ENCODE peak calls at places on chromosomes 1 and 21, in five cellular contexts. R, G, Q, A and H are unnamed samples.

GRCh38 chr1:180234369-180235076 is 4.5 kb downstream of the LHX4 start:
- DNase-seq in G (no peak), R (no peak), A (peak; percentile 85), Q (no peak), H (no peak)

GRCh38 chr1:198391666-198392065 is 148.8 kb downstream of the ATP6V1G3 start:
- DNase-seq in A (no peak), R (no peak), Q (no peak), G (no peak), H (no peak)

GRCh38 chr21:44709426-44710293 is 1.7 kb downstream of the TSPEAR start:
- DNase-seq in Q (peak; percentile 7), A (peak; percentile 66), G (no peak), R (peak; percentile 86), H (no peak)

GRCh38 chr1:230611128-230611914 is 31.0 kb upstream of the COG2 start:
- DNase-seq in A (no peak), R (no peak), G (no peak), Q (no peak), H (no peak)

GRCh38 chr1:109932679-109933078 is 22.0 kb downstream of the CSF1 start:
- DNase-seq in A (peak; percentile 7), Q (no peak), R (no peak), G (no peak), H (no peak)

GRCh38 chr1:205569411-205570172 is 62.2 kb downstream of the ELK4 start:
- DNase-seq in Q (no peak), R (no peak), A (peak; percentile 72), G (no peak), H (no peak)

GRCh38 chr1:94654031-94654430 is 112.5 kb upstream of the F3 start:
- DNase-seq in A (no peak), G (no peak), Q (no peak), R (no peak), H (no peak)

GRCh38 chr1:182279724-182280506 is 111.7 kb downstream of the GLUL start:
- DNase-seq in Q (no peak), R (peak; percentile 42), A (peak; percentile 16), G (no peak), H (no peak)

GRCh38 chr1:32336963-32337675 is 1.1 kb upstream of the MARCKSL1 start:
- DNase-seq in Q (no peak), A (peak; percentile 52), R (no peak), G (no peak), H (peak; percentile 30)

GRCh38 chr21:17391811-17392340 is 121.0 kb upstream of the CXADR start:
- DNase-seq in R (peak; percentile 84), G (no peak), A (no peak), Q (no peak), H (no peak)

GRCh38 chr1:19616489-19616888 is 27.6 kb upstream of the NBL1 start:
- DNase-seq in A (no peak), Q (peak; percentile 28), G (no peak), R (no peak), H (no peak)

GRCh38 chr21:30880914-30881313 is 466 bp downstream of the KRTAP11-1 start:
- DNase-seq in Q (no peak), A (no peak), G (no peak), R (no peak), H (no peak)

GRCh38 chr21:14959343-14959742 is 105.5 kb downstream of the NRIP1 start:
- DNase-seq in G (no peak), R (no peak), Q (no peak), A (no peak), H (no peak)

GRCh38 chr1:201405484-201405831 is 6.3 kb upstream of the LAD1 start:
- DNase-seq in A (no peak), G (no peak), R (no peak), Q (no peak), H (no peak)

GRCh38 chr21:38819719-38820147 is 14.0 kb downstream of the ETS2 start:
- DNase-seq in R (no peak), G (no peak), A (no peak), Q (peak; percentile 67), H (no peak)

GRCh38 chr1:4425892-4426291 is 228.5 kb upstream of the AJAP1 start:
- DNase-seq in A (peak; percentile 94), R (no peak), Q (no peak), G (no peak), H (no peak)

GRCh38 chr1:11925938-11926292 is 312 bp downstream of the KIAA2013 start:
- DNase-seq in Q (peak; percentile 30), G (no peak), A (peak; percentile 63), R (no peak), H (no peak)

GRCh38 chr1:241771117-241771516 is 76.9 kb upstream of the EXO1 start:
- DNase-seq in Q (no peak), A (no peak), G (no peak), R (no peak), H (no peak)

GRCh38 chr1:99565606-99566289 is 80.2 kb upstream of the PALMD start:
- DNase-seq in A (no peak), G (no peak), R (no peak), Q (no peak), H (no peak)

GRCh38 chr1:66412689-66413088 is 121.3 kb upstream of the SGIP1 start:
- DNase-seq in A (no peak), G (no peak), Q (peak; percentile 59), R (no peak), H (no peak)

GRCh38 chr1:924619-925323 is 1.0 kb downstream of the SAMD11 start:
- DNase-seq in A (peak; percentile 91), Q (peak; percentile 67), R (peak; percentile 21), G (no peak), H (no peak)

GRCh38 chr1:1198423-1199140 is 7.8 kb downstream of the TNFRSF18 start:
- DNase-seq in G (no peak), R (no peak), A (peak; percentile 62), Q (no peak), H (no peak)

GRCh38 chr1:2786329-2787162 is 14.9 kb downstream of the TTC34 start:
- DNase-seq in A (peak; percentile 58), R (no peak), G (peak; percentile 62), Q (peak; percentile 7), H (peak; percentile 49)

GRCh38 chr1:231584117-231584516 is 42.5 kb upstream of the DISC1 start:
- DNase-seq in G (no peak), Q (peak; percentile 62), R (peak; percentile 62), A (no peak), H (no peak)

GRCh38 chr1:159943908-159944622 is 1.3 kb downstream of the IGSF9 start:
- DNase-seq in R (peak; percentile 71), Q (no peak), A (peak; percentile 54), G (no peak), H (no peak)

GRCh38 chr1:27358038-27358927 is 8.5 kb downstream of the MAP3K6 start:
- DNase-seq in A (peak; percentile 54), R (no peak), Q (no peak), G (no peak), H (no peak)

GRCh38 chr1:64861611-64862010 is 104.7 kb downstream of the JAK1 start:
- DNase-seq in Q (peak; percentile 55), A (peak; percentile 87), G (no peak), R (no peak), H (no peak)

GRCh38 chr1:36776949-36777348 is 257.4 kb downstream of the GRIK3 start:
- DNase-seq in G (no peak), R (no peak), A (no peak), Q (no peak), H (no peak)

GRCh38 chr1:56966698-56966999 is 834 bp upstream of the C8B start:
- DNase-seq in A (no peak), R (no peak), G (no peak), Q (no peak), H (no peak)

GRCh38 chr1:68183895-68184294 is 48.4 kb downstream of the WLS start:
- DNase-seq in A (no peak), G (no peak), R (no peak), Q (peak; percentile 43), H (no peak)

GRCh38 chr1:27522860-27523665 is 33.1 kb upstream of the WASF2 start:
- DNase-seq in A (peak; percentile 88), Q (no peak), R (peak; percentile 74), G (peak; percentile 24), H (peak; percentile 63)

GRCh38 chr1:205495237-205495823 is 9.1 kb upstream of the CDK18 start:
- DNase-seq in G (no peak), A (peak; percentile 63), R (peak; percentile 99), Q (no peak), H (no peak)

GRCh38 chr1:25161981-25162380 is 70.3 kb downstream of the SYF2 start:
- DNase-seq in R (no peak), Q (peak; percentile 78), G (no peak), A (no peak), H (no peak)

GRCh38 chr1:110370827-110371226 is 20.0 kb downstream of the SLC16A4 start:
- DNase-seq in G (no peak), Q (peak; percentile 62), R (no peak), A (no peak), H (no peak)

GRCh38 chr1:159196543-159196942 is 8.1 kb upstream of the ACKR1 start:
- DNase-seq in R (no peak), G (no peak), Q (no peak), A (no peak), H (no peak)

GRCh38 chr21:35905973-35906357 is 154.4 kb downstream of the SETD4 start:
- DNase-seq in R (no peak), G (no peak), A (no peak), Q (no peak), H (no peak)

GRCh38 chr21:44891631-44892031 is 18.1 kb upstream of the PTTG1IP start:
- DNase-seq in R (no peak), Q (no peak), G (no peak), A (no peak), H (no peak)

GRCh38 chr1:203129501-203130231 is 2.1 kb downstream of the ADORA1 start:
- DNase-seq in Q (peak; percentile 15), G (no peak), A (peak; percentile 26), R (peak; percentile 46), H (no peak)